ENCODE peak calls at places on chromosome 15, in five cellular contexts. One of them, this sample, is unnamed.

GRCh38 chr15:38414351-38414750 is 39.6 kb upstream of the FAM98B start:
- DNase-seq in PC-3: peak; percentile 76
- DNase-seq in choroid plexus epithelial cell: peak; percentile 90
- DNase-seq in activated CD4-positive, alpha-beta memory T cell treated with anti-CD3 and anti-CD28 coated beads, Interleukin-2, amount 10 ng/mL, durations not matched to agents 7 days and 5 days: peak; percentile 18
- DNase-seq in Caco-2: peak; percentile 70
- DNase-seq in this sample: peak; percentile 28

GRCh38 chr15:40925863-40926658 is 3.1 kb upstream of the DLL4 start:
- DNase-seq in PC-3: no peak
- DNase-seq in choroid plexus epithelial cell: no peak
- DNase-seq in activated CD4-positive, alpha-beta memory T cell treated with anti-CD3 and anti-CD28 coated beads, Interleukin-2, amount 10 ng/mL, durations not matched to agents 7 days and 5 days: no peak
- DNase-seq in Caco-2: no peak
- DNase-seq in this sample: no peak

GRCh38 chr15:22224241-22224671 is 143.9 kb downstream of the OR4M2 start:
- DNase-seq in PC-3: no peak
- DNase-seq in choroid plexus epithelial cell: no peak
- DNase-seq in activated CD4-positive, alpha-beta memory T cell treated with anti-CD3 and anti-CD28 coated beads, Interleukin-2, amount 10 ng/mL, durations not matched to agents 7 days and 5 days: no peak
- DNase-seq in Caco-2: no peak
- DNase-seq in this sample: no peak

GRCh38 chr15:96052572-96053038 is 277.9 kb upstream of the NR2F2 start:
- DNase-seq in PC-3: no peak
- DNase-seq in choroid plexus epithelial cell: no peak
- DNase-seq in activated CD4-positive, alpha-beta memory T cell treated with anti-CD3 and anti-CD28 coated beads, Interleukin-2, amount 10 ng/mL, durations not matched to agents 7 days and 5 days: no peak
- DNase-seq in Caco-2: no peak
- DNase-seq in this sample: no peak

GRCh38 chr15:42137461-42138261 is 18.8 kb downstream of the PLA2G4F start:
- DNase-seq in PC-3: peak; percentile 81
- DNase-seq in choroid plexus epithelial cell: peak; percentile 73
- DNase-seq in activated CD4-positive, alpha-beta memory T cell treated with anti-CD3 and anti-CD28 coated beads, Interleukin-2, amount 10 ng/mL, durations not matched to agents 7 days and 5 days: no peak
- DNase-seq in Caco-2: peak; percentile 24
- DNase-seq in this sample: no peak

GRCh38 chr15:60787737-60788513 is 309.0 kb upstream of the ICE2 start:
- DNase-seq in PC-3: peak; percentile 2
- DNase-seq in choroid plexus epithelial cell: peak; percentile 35
- DNase-seq in activated CD4-positive, alpha-beta memory T cell treated with anti-CD3 and anti-CD28 coated beads, Interleukin-2, amount 10 ng/mL, durations not matched to agents 7 days and 5 days: peak; percentile 47
- DNase-seq in Caco-2: peak; percentile 8
- DNase-seq in this sample: peak; percentile 6

GRCh38 chr15:101033801-101034200 is 114.6 kb downstream of the LRRK1 start:
- DNase-seq in PC-3: peak; percentile 4
- DNase-seq in choroid plexus epithelial cell: no peak
- DNase-seq in activated CD4-positive, alpha-beta memory T cell treated with anti-CD3 and anti-CD28 coated beads, Interleukin-2, amount 10 ng/mL, durations not matched to agents 7 days and 5 days: no peak
- DNase-seq in Caco-2: no peak
- DNase-seq in this sample: no peak

GRCh38 chr15:34116620-34117019 is 14.7 kb downstream of the PGBD4 start:
- DNase-seq in PC-3: no peak
- DNase-seq in choroid plexus epithelial cell: no peak
- DNase-seq in activated CD4-positive, alpha-beta memory T cell treated with anti-CD3 and anti-CD28 coated beads, Interleukin-2, amount 10 ng/mL, durations not matched to agents 7 days and 5 days: no peak
- DNase-seq in Caco-2: no peak
- DNase-seq in this sample: no peak

GRCh38 chr15:87354661-87355410 is 901.7 kb downstream of the NTRK3 start:
- DNase-seq in PC-3: peak; percentile 65
- DNase-seq in choroid plexus epithelial cell: peak; percentile 68
- DNase-seq in activated CD4-positive, alpha-beta memory T cell treated with anti-CD3 and anti-CD28 coated beads, Interleukin-2, amount 10 ng/mL, durations not matched to agents 7 days and 5 days: no peak
- DNase-seq in Caco-2: no peak
- DNase-seq in this sample: no peak

GRCh38 chr15:59237119-59237853 is 30.6 kb downstream of the LDHAL6B start:
- DNase-seq in PC-3: no peak
- DNase-seq in choroid plexus epithelial cell: no peak
- DNase-seq in activated CD4-positive, alpha-beta memory T cell treated with anti-CD3 and anti-CD28 coated beads, Interleukin-2, amount 10 ng/mL, durations not matched to agents 7 days and 5 days: no peak
- DNase-seq in Caco-2: no peak
- DNase-seq in this sample: no peak

GRCh38 chr15:70795311-70795665 is 31.9 kb upstream of the UACA start:
- DNase-seq in PC-3: peak; percentile 90
- DNase-seq in choroid plexus epithelial cell: peak; percentile 96
- DNase-seq in activated CD4-positive, alpha-beta memory T cell treated with anti-CD3 and anti-CD28 coated beads, Interleukin-2, amount 10 ng/mL, durations not matched to agents 7 days and 5 days: no peak
- DNase-seq in Caco-2: no peak
- DNase-seq in this sample: no peak

GRCh38 chr15:75067123-75067854 is 43.9 kb downstream of the PPCDC start:
- DNase-seq in PC-3: peak; percentile 87
- DNase-seq in choroid plexus epithelial cell: peak; percentile 62
- DNase-seq in activated CD4-positive, alpha-beta memory T cell treated with anti-CD3 and anti-CD28 coated beads, Interleukin-2, amount 10 ng/mL, durations not matched to agents 7 days and 5 days: peak; percentile 82
- DNase-seq in Caco-2: no peak
- DNase-seq in this sample: no peak

GRCh38 chr15:58453931-58454793 is 22.4 kb downstream of the LIPC start:
- DNase-seq in PC-3: no peak
- DNase-seq in choroid plexus epithelial cell: no peak
- DNase-seq in activated CD4-positive, alpha-beta memory T cell treated with anti-CD3 and anti-CD28 coated beads, Interleukin-2, amount 10 ng/mL, durations not matched to agents 7 days and 5 days: peak; percentile 34
- DNase-seq in Caco-2: no peak
- DNase-seq in this sample: no peak